ENCODE peak calls at places on chromosomes 16 and 17, in ten cellular contexts. O, X, C, Y, F, M, Z, E, U and L are unnamed samples.

GRCh38 chr17:5545051-5545987 is 39.0 kb downstream of the NLRP1 start:
- DNase-seq in U (no peak), E (no peak), Z (no peak), O (no peak), F (no peak), X (no peak), M (no peak), C (no peak), Y (no peak), L (no peak)

GRCh38 chr16:1781758-1782407 is 488 bp downstream of the SPSB3 start:
- DNase-seq in C (peak), X (no peak), M (no peak), F (no peak), Z (no peak), E (no peak), U (no peak), Y (no peak), O (no peak), L (peak)

GRCh38 chr17:69524854-69525253 is 110.4 kb downstream of the MAP2K6 start:
- DNase-seq in E (no peak), O (no peak), M (no peak), U (peak), F (no peak), X (no peak), Y (peak), C (peak), Z (no peak), L (peak)

GRCh38 chr16:28837672-28838557 is 8.2 kb downstream of the TUFM start:
- DNase-seq in M (no peak), X (no peak), C (no peak), Y (no peak), Z (no peak), U (no peak), O (no peak), F (no peak), E (no peak), L (no peak)

GRCh38 chr17:19249681-19250080 is 12.5 kb downstream of the EPN2 start:
- DNase-seq in E (no peak), U (no peak), Z (no peak), X (no peak), F (peak), M (no peak), C (no peak), Y (no peak), O (no peak), L (no peak)

GRCh38 chr17:64262422-64263260 is at the start of gene TEX2:
- DNase-seq in Z (no peak), U (no peak), C (no peak), X (no peak), E (no peak), F (peak), Y (peak), O (no peak), M (peak), L (peak)

GRCh38 chr16:49788936-49789335 is 67.0 kb downstream of the ZNF423 start:
- DNase-seq in O (no peak), C (no peak), X (no peak), E (no peak), Y (no peak), Z (no peak), U (no peak), M (no peak), F (no peak), L (no peak)

GRCh38 chr16:49513040-49513439 is 139.4 kb downstream of the C16orf78 start:
- DNase-seq in Z (no peak), X (no peak), U (no peak), M (no peak), Y (peak), O (no peak), F (no peak), C (peak), E (no peak), L (peak)

GRCh38 chr16:66695935-66696668 is 441 bp downstream of the CMTM4 start:
- DNase-seq in U (peak), C (no peak), X (no peak), M (peak), Z (no peak), O (no peak), Y (peak), E (no peak), F (peak), L (peak)

GRCh38 chr17:50563095-50563511 is 2.6 kb downstream of the CACNA1G start:
- DNase-seq in M (no peak), F (no peak), E (no peak), O (no peak), X (no peak), C (no peak), Z (no peak), U (no peak), Y (peak), L (no peak)
- TF ChIP-seq CTCF in M (no peak), F (no peak), E (no peak), O (no peak), X (peak), C (no peak), Z (no peak), U (no peak), Y (peak), L (no peak)

DNA sequence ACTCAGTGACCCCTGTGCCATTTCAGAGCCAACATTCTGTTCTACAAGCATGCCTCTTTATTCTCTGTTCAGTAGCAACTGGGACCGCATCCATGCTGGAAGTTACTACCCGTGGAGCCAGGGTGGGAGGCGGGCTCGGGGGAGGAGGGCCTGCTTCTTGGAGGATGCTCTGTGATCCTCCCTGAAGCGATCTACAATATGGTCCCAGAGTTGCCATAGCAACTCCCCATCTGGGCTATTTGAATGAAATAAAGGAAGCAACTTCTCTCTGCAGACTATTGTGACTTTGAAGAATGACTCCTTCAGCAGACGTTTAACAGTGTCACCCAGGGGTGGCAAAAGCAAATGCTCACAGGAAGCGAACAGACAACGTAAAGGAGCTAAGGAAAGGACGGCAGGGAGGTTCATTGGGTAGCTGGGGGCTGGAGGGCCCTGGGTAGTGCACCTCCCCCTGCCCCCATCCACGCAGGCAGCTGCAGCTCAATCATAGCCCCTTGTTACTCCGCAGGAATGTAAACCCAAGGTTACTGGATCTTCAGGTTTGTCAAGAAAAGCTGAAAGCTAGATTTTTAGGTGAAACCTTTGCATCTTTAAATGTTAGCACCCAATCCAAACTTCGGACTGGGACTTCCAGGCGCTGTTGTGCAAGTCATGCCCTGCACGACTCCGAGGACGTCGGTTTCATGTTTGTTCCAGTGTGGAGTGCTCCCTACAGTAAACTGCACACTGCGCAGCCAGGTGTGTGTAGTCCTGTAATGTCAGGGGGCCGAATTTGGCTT is 51.1 kb upstream of the MEAK7 start:
- DNase-seq in X (no peak), O (no peak), M (no peak), U (no peak), F (no peak), Z (no peak), C (no peak), E (no peak), Y (no peak), L (no peak)
- TF ChIP-seq CTCF in X (no peak), O (no peak), M (no peak), U (no peak), F (no peak), Z (no peak), C (no peak), E (no peak), Y (no peak), L (no peak)

DNA sequence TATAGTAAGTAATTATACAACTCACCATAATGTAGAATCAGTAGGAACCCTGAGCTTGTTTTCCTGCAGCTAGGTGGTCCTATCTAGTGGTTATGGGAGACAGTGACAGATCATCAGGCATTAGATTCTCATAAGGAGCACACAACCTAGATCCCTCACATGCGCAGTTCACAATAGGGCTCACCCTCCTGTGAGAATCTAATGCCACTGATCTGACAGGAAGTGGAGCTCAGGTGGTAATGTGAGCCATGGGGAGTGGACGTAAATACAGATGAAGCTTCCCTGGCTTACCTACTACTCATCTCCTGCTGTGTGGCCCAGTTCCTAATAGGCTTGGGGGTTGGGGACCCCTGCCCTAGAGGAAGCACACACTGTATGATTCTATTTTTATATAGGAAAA is 21.8 kb upstream of the ZNF469 start:
- DNase-seq in C (no peak), Z (no peak), M (no peak), U (no peak), F (no peak), O (no peak), X (no peak), E (no peak), Y (no peak), L (no peak)
- TF ChIP-seq CTCF in C (no peak), Z (no peak), M (no peak), U (no peak), F (no peak), O (no peak), X (no peak), E (no peak), Y (no peak), L (no peak)

GRCh38 chr17:29881256-29881655 is 48.8 kb downstream of the SSH2 start:
- DNase-seq in O (no peak), C (no peak), E (no peak), M (no peak), F (no peak), Y (no peak), U (no peak), Z (no peak), X (no peak), L (no peak)

GRCh38 chr17:29880031-29880430 is 50.0 kb downstream of the SSH2 start:
- DNase-seq in O (no peak), E (no peak), Y (no peak), C (peak), F (no peak), Z (no peak), U (no peak), M (no peak), X (no peak), L (no peak)

GRCh38 chr17:29884995-29885394 is 45.0 kb downstream of the SSH2 start:
- DNase-seq in E (no peak), X (no peak), C (no peak), M (no peak), O (no peak), U (no peak), F (no peak), Z (no peak), Y (no peak), L (no peak)

GRCh38 chr17:29883497-29883896 is 46.5 kb downstream of the SSH2 start:
- DNase-seq in E (no peak), C (peak), O (no peak), X (peak), U (peak), F (no peak), Z (no peak), M (no peak), Y (no peak), L (no peak)
- TF ChIP-seq CTCF in E (no peak), C (no peak), O (no peak), X (no peak), U (no peak), F (no peak), Z (no peak), M (no peak), Y (no peak), L (no peak)

GRCh38 chr17:1967092-1967662 is 58.0 kb downstream of the RTN4RL1 start:
- DNase-seq in O (no peak), U (no peak), X (no peak), Y (peak), C (no peak), E (no peak), Z (no peak), F (no peak), M (no peak), L (no peak)
- TF ChIP-seq CTCF in O (no peak), U (no peak), X (no peak), Y (no peak), C (no peak), E (no peak), Z (no peak), F (no peak), M (no peak), L (no peak)

GRCh38 chr17:83119987-83120864 is 40.8 kb downstream of the METRNL start:
- DNase-seq in C (no peak), E (no peak), Y (no peak), X (no peak), Z (no peak), F (no peak), M (peak), U (no peak), O (no peak), L (peak)
- TF ChIP-seq CTCF in C (no peak), E (no peak), Y (no peak), X (no peak), Z (no peak), F (no peak), M (no peak), U (no peak), O (no peak), L (no peak)